ENCODE peak calls at places on chromosomes 6 and 20, in four cellular contexts. U, O, X and N are unnamed samples.

GRCh38 chr6:97147421-97147820 is 135.6 kb downstream of the MMS22L start:
- DNase-seq in O (no peak), U (no peak), X (no peak), N (no peak)

GRCh38 chr6:26534681-26535465 is 3.3 kb upstream of the HMGN4 start:
- DNase-seq in U (no peak), O (peak; percentile 65), X (no peak), N (no peak)

GRCh38 chr6:83431545-83432165 is 804 bp upstream of the ME1 start:
- DNase-seq in X (no peak), O (no peak), U (no peak), N (no peak)

GRCh38 chr6:139732451-139732850 is 358.0 kb upstream of the CITED2 start:
- DNase-seq in X (no peak), U (no peak), O (no peak), N (no peak)

GRCh38 chr20:32621071-32621913 is 36.2 kb upstream of the NOL4L start:
- DNase-seq in U (no peak), O (no peak), X (peak; percentile 95), N (no peak)

GRCh38 chr20:35773154-35773751 is 1.4 kb downstream of the PHF20 start:
- DNase-seq in X (peak; percentile 19), U (no peak), O (no peak), N (no peak)

GRCh38 chr6:134077301-134077700 is 24.9 kb upstream of the SLC2A12 start:
- DNase-seq in U (no peak), X (no peak), O (no peak), N (no peak)

GRCh38 chr6:25107218-25107617 is 171.5 kb upstream of the RIPOR2 start:
- DNase-seq in O (no peak), X (no peak), U (no peak), N (no peak)

GRCh38 chr20:20562507-20562906 is 149.9 kb downstream of the RALGAPA2 start:
- DNase-seq in U (no peak), O (no peak), X (no peak), N (no peak)

GRCh38 chr6:157721431-157722229 is 101.4 kb upstream of the SNX9 start:
- DNase-seq in O (no peak), X (no peak), U (no peak), N (no peak)

GRCh38 chr20:50403565-50404418 is 106.4 kb upstream of the PTPN1 start:
- DNase-seq in U (no peak), O (no peak), X (no peak), N (no peak)

DNA sequence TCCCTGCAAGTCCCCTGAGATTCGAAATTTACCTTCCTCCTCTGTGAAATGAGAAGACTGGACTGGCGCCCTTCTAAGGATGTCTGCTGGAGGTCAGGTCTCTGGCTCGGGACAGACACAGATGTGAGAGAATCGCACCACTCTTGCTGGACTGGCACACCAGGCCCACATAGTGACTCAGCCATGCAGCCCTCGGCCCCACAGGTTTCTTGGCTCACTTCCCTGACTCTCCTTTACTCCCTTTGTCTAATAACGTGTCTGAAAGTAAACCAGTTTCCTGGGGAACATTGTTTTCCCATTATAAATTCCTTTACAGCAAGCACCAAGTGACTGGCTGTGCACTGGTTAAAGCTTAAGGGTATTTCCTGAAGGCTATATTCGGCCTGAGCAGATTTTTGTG is 106.7 kb upstream of the PLEKHG1 start:
- DNase-seq in X (no peak), O (no peak), U (no peak), N (no peak)
- TF ChIP-seq ESRRA in X (no peak), O (no peak), U (no peak), N (no peak)

DNA sequence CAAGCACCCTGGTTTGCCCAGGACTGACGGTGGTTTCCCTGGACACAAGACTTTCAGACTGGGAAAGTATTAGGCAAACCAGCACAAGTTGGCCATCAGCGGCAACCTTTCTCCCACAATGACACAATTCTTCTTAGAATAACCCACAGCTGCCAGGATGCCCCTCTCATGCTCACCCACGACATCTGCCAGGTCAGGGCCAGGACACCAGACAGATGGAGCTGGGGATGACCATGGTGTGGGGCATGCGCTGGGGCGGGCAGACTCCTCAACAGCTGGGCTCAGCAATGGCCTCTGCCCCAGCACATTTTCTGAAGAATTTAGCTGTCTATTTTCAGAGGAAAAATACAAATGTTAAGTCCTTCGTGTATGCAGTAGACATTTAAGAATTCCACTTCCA is 226.4 kb downstream of the FNDC1 start:
- DNase-seq in X (no peak), O (no peak), U (no peak), N (no peak)
- TF ChIP-seq ESRRA in X (no peak), O (no peak), U (no peak), N (no peak)

DNA sequence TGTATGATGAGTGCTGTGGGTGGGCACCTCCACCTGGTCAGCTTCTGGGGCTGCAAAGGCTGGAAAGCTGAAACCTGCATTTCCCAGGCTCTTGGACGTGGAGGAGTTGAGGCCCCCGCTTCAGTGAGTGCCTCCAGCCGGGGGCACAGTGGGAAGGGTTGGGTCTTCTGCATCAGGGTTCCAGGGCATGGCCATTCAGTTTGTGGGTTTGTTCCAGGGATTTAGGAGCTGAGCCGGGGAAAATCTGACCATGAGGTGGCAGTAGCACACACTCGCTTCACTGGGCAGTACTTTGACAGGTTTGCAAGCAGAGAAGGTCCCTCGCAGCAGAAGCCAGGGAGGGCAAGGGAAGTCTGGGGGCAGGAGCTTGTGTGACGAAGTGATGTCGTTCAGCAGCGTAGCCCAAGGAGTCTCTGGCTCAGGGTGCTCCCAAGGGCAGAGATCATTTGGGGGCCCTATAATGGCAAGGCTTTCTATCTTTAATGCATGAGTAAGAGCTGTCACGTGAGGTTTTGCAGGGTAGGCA is 69.5 kb upstream of the SULF2 start:
- DNase-seq in X (peak; percentile 18), U (peak; percentile 55), O (peak; percentile 69), N (peak; percentile 71)
- TF ChIP-seq ESRRA in X (no peak), U (no peak), O (no peak), N (no peak)

GRCh38 chr20:1890469-1891262 is 4.5 kb upstream of the SIRPA start:
- DNase-seq in X (no peak), O (no peak), U (no peak), N (no peak)
- TF ChIP-seq ESRRA in X (no peak), O (no peak), U (no peak), N (no peak)

DNA sequence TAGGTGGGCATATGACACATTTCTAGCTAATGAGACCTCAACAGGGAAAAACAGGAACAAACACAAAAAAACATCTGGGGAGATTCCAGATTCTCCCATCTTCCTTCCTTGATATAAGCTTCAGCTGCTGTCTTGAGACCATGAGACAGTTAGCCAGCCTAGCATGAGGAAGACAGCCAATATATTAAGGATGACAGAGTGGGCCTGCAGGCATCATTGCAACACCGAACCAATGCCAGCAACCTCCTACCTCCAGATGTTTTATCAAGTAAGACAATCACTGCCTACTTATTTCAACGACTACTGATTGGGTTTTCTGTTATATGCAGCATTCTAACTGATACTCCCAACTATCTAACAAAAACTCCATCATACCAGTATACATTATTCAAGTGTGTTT is 119.0 kb downstream of the ISM1 start:
- DNase-seq in O (no peak), X (no peak), U (no peak), N (no peak)
- TF ChIP-seq ESRRA in O (no peak), X (no peak), U (no peak), N (no peak)

DNA sequence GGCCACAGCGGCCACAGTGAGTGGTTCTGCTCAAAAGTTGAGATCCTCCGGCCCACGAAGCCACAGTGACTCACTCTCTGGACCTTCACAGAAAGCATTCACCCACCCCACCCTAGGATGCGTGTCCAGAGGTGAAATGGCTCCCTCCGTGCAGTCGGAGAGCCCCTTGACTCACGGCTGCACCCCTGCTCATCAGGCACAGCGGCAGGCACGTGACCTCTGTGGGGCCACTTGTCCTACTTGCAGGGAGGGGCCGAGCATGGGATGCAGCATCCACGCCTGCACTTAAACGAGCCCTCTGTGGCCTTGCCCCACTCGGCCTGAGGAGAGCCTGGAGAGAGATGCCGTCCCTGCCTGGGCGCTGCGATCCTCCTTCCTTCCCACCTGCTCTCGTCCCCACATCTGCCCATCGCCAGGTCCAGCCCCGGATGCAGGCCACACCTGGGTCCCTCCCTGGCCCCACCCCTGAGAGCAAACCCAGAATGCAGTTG is 28.7 kb downstream of the NTSR1 start:
- DNase-seq in U (no peak), X (no peak), O (no peak), N (peak; percentile 9)
- TF ChIP-seq ESRRA in U (no peak), X (no peak), O (no peak), N (no peak)

GRCh38 chr20:63183422-63184146 is 32.3 kb downstream of the YTHDF1 start:
- DNase-seq in X (peak; percentile 73), O (peak; percentile 55), U (peak; percentile 61), N (peak; percentile 85)
- TF ChIP-seq ESRRA in X (no peak), O (peak; percentile 24), U (no peak), N (no peak)

DNA sequence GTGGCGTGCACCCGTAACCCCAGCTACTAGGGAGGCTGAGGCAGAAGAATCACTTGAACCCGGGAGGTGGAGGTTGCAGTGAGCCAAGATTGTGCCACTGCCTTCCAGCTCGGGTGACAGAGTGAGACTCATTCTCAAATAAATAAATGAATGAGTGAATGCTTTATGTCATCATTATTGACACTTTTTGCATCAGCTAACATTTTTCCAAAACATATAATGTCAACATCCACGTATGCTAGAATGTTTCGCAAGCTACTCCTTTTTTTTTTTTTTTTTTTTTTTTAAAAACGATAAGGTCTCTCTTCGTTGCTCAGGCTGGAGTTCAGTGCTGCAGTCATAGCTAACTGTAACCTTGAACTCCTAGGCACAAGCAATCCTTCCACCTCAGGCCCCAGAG is 72.2 kb downstream of the SENP6 start:
- DNase-seq in U (no peak), O (peak; percentile 15), X (no peak), N (no peak)
- TF ChIP-seq ESRRA in U (no peak), O (no peak), X (no peak), N (no peak)